ENCODE peak calls at places on chromosomes 4 and X, in ten cellular contexts. One of them, this sample, is unnamed.
A peak's percentile ranks its signal among the peaks of the same experiment; 100 is the strongest.

GRCh38 chr4:30380404-30380998 is 339.7 kb upstream of the PCDH7 start:
- DNase-seq in HCT116: peak; percentile 65
- DNase-seq in endothelial cell of umbilical vein: peak; percentile 76
- DNase-seq in A549: peak; percentile 2
- DNase-seq in neural progenitor cell: peak; percentile 82
- DNase-seq in SK-N-SH: peak; percentile 17
- DNase-seq in mesendoderm: peak; percentile 88
- DNase-seq in PC-3: peak; percentile 79
- DNase-seq in keratinocyte: peak; percentile 54
- DNase-seq in neuronal stem cell: peak; percentile 21
- DNase-seq in this sample: peak; percentile 83

GRCh38 chr4:12270546-12270945 is 841.9 kb upstream of the HS3ST1 start:
- DNase-seq in HCT116: no peak
- DNase-seq in endothelial cell of umbilical vein: peak; percentile 28
- DNase-seq in A549: no peak
- DNase-seq in neural progenitor cell: no peak
- DNase-seq in SK-N-SH: no peak
- DNase-seq in mesendoderm: no peak
- DNase-seq in PC-3: no peak
- DNase-seq in keratinocyte: no peak
- DNase-seq in neuronal stem cell: no peak
- DNase-seq in this sample: no peak

GRCh38 chrX:40570346-40571093 is 10.2 kb upstream of the ATP6AP2 start:
- DNase-seq in HCT116: no peak
- DNase-seq in endothelial cell of umbilical vein: no peak
- DNase-seq in A549: no peak
- DNase-seq in neural progenitor cell: no peak
- DNase-seq in SK-N-SH: no peak
- DNase-seq in mesendoderm: peak; percentile 11
- DNase-seq in PC-3: no peak
- DNase-seq in keratinocyte: no peak
- DNase-seq in neuronal stem cell: no peak
- DNase-seq in this sample: no peak

GRCh38 chr4:7868892-7869471 is 70.7 kb downstream of the AFAP1 start:
- DNase-seq in HCT116: no peak
- DNase-seq in endothelial cell of umbilical vein: no peak
- DNase-seq in A549: no peak
- DNase-seq in neural progenitor cell: no peak
- DNase-seq in SK-N-SH: no peak
- DNase-seq in mesendoderm: no peak
- DNase-seq in PC-3: no peak
- DNase-seq in keratinocyte: no peak
- DNase-seq in neuronal stem cell: no peak
- DNase-seq in this sample: no peak

GRCh38 chr4:78768447-78769177 is 7.5 kb upstream of the BMP2K start:
- DNase-seq in HCT116: no peak
- DNase-seq in endothelial cell of umbilical vein: no peak
- DNase-seq in A549: no peak
- DNase-seq in neural progenitor cell: no peak
- DNase-seq in SK-N-SH: no peak
- DNase-seq in mesendoderm: no peak
- DNase-seq in PC-3: peak; percentile 54
- DNase-seq in keratinocyte: no peak
- DNase-seq in neuronal stem cell: no peak
- DNase-seq in this sample: peak; percentile 38

GRCh38 chr4:2781911-2782310 is 11.0 kb upstream of the SH3BP2 start:
- DNase-seq in HCT116: no peak
- DNase-seq in endothelial cell of umbilical vein: no peak
- DNase-seq in A549: no peak
- DNase-seq in neural progenitor cell: no peak
- DNase-seq in SK-N-SH: no peak
- DNase-seq in mesendoderm: no peak
- DNase-seq in PC-3: no peak
- DNase-seq in keratinocyte: no peak
- DNase-seq in neuronal stem cell: no peak
- DNase-seq in this sample: no peak

GRCh38 chr4:7597281-7597680 is 162.6 kb upstream of the PSAPL1 start:
- DNase-seq in HCT116: no peak
- DNase-seq in endothelial cell of umbilical vein: no peak
- DNase-seq in A549: no peak
- DNase-seq in neural progenitor cell: no peak
- DNase-seq in SK-N-SH: no peak
- DNase-seq in mesendoderm: no peak
- DNase-seq in PC-3: no peak
- DNase-seq in keratinocyte: no peak
- DNase-seq in neuronal stem cell: no peak
- DNase-seq in this sample: no peak

GRCh38 chr4:120331486-120332281 is 265.0 kb upstream of the MAD2L1 start:
- DNase-seq in HCT116: peak; percentile 59
- DNase-seq in endothelial cell of umbilical vein: no peak
- DNase-seq in A549: no peak
- DNase-seq in neural progenitor cell: no peak
- DNase-seq in SK-N-SH: no peak
- DNase-seq in mesendoderm: no peak
- DNase-seq in PC-3: peak; percentile 2
- DNase-seq in keratinocyte: no peak
- DNase-seq in neuronal stem cell: no peak
- DNase-seq in this sample: no peak

GRCh38 chr4:89447543-89447942 is 139.9 kb upstream of the GPRIN3 start:
- DNase-seq in HCT116: no peak
- DNase-seq in endothelial cell of umbilical vein: no peak
- DNase-seq in A549: no peak
- DNase-seq in neural progenitor cell: no peak
- DNase-seq in SK-N-SH: no peak
- DNase-seq in mesendoderm: no peak
- DNase-seq in PC-3: peak; percentile 50
- DNase-seq in keratinocyte: no peak
- DNase-seq in neuronal stem cell: no peak
- DNase-seq in this sample: no peak

GRCh38 chr4:184306470-184306869 is 88.8 kb upstream of the ENPP6 start:
- DNase-seq in HCT116: no peak
- DNase-seq in endothelial cell of umbilical vein: no peak
- DNase-seq in A549: no peak
- DNase-seq in neural progenitor cell: no peak
- DNase-seq in SK-N-SH: no peak
- DNase-seq in mesendoderm: no peak
- DNase-seq in PC-3: peak; percentile 17
- DNase-seq in keratinocyte: no peak
- DNase-seq in neuronal stem cell: no peak
- DNase-seq in this sample: no peak

GRCh38 chr4:40844261-40844660 is 94.5 kb downstream of the NSUN7 start:
- DNase-seq in HCT116: no peak
- DNase-seq in endothelial cell of umbilical vein: no peak
- DNase-seq in A549: no peak
- DNase-seq in neural progenitor cell: no peak
- DNase-seq in SK-N-SH: no peak
- DNase-seq in mesendoderm: no peak
- DNase-seq in PC-3: no peak
- DNase-seq in keratinocyte: no peak
- DNase-seq in neuronal stem cell: no peak
- DNase-seq in this sample: no peak

GRCh38 chr4:40845136-40845910 is 95.6 kb downstream of the NSUN7 start:
- DNase-seq in HCT116: no peak
- DNase-seq in endothelial cell of umbilical vein: peak; percentile 36
- DNase-seq in A549: no peak
- DNase-seq in neural progenitor cell: no peak
- DNase-seq in SK-N-SH: no peak
- DNase-seq in mesendoderm: no peak
- DNase-seq in PC-3: no peak
- DNase-seq in keratinocyte: no peak
- DNase-seq in neuronal stem cell: no peak
- DNase-seq in this sample: no peak

GRCh38 chr4:40842318-40842717 is 92.6 kb downstream of the NSUN7 start:
- DNase-seq in HCT116: no peak
- DNase-seq in endothelial cell of umbilical vein: no peak
- DNase-seq in A549: no peak
- DNase-seq in neural progenitor cell: no peak
- DNase-seq in SK-N-SH: no peak
- DNase-seq in mesendoderm: no peak
- DNase-seq in PC-3: no peak
- DNase-seq in keratinocyte: no peak
- DNase-seq in neuronal stem cell: no peak
- DNase-seq in this sample: no peak

GRCh38 chr4:40842725-40843401 is 93.1 kb downstream of the NSUN7 start:
- DNase-seq in HCT116: no peak
- DNase-seq in endothelial cell of umbilical vein: no peak
- DNase-seq in A549: no peak
- DNase-seq in neural progenitor cell: peak; percentile 61
- DNase-seq in SK-N-SH: no peak
- DNase-seq in mesendoderm: peak; percentile 45
- DNase-seq in PC-3: no peak
- DNase-seq in keratinocyte: no peak
- DNase-seq in neuronal stem cell: no peak
- DNase-seq in this sample: no peak

DNA sequence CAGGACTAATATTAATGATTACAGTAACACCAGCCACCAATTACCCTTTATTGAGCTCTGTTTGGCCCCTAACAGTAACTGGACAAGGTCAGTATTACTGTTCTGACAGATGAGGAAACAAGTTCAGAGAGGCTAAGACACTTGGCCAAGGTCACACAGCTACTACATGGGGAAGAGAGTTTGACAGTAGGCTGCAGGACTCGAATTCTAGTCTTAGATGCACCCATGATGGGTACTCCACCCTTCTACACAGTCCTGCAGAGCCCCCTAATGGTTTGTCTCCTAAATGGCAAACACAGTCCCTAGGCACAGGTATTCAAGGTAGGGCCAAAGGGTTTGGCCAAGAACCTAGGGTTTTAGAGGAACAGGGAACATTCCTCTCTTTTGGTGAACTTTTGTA is 93.9 kb downstream of the NSUN7 start:
- DNase-seq in HCT116: no peak
- DNase-seq in endothelial cell of umbilical vein: no peak
- DNase-seq in A549: no peak
- DNase-seq in neural progenitor cell: peak; percentile 28
- DNase-seq in SK-N-SH: no peak
- DNase-seq in mesendoderm: peak; percentile 62
- DNase-seq in PC-3: no peak
- DNase-seq in keratinocyte: no peak
- DNase-seq in neuronal stem cell: no peak
- DNase-seq in this sample: no peak
- H3K4me2 ChIP-seq in HCT116: no peak overlapping the region
- H3K4me2 ChIP-seq in endothelial cell of umbilical vein: no peak overlapping the region
- H3K4me2 ChIP-seq in A549: no peak overlapping the region
- H3K4me2 ChIP-seq in neural progenitor cell: no peak overlapping the region
- H3K4me2 ChIP-seq in SK-N-SH: no peak overlapping the region
- H3K4me2 ChIP-seq in mesendoderm: no peak overlapping the region
- H3K4me2 ChIP-seq in PC-3: no peak overlapping the region
- H3K4me2 ChIP-seq in keratinocyte: no peak overlapping the region
- H3K4me2 ChIP-seq in neuronal stem cell: no peak overlapping the region
- H3K4me2 ChIP-seq in this sample: no peak overlapping the region

DNA sequence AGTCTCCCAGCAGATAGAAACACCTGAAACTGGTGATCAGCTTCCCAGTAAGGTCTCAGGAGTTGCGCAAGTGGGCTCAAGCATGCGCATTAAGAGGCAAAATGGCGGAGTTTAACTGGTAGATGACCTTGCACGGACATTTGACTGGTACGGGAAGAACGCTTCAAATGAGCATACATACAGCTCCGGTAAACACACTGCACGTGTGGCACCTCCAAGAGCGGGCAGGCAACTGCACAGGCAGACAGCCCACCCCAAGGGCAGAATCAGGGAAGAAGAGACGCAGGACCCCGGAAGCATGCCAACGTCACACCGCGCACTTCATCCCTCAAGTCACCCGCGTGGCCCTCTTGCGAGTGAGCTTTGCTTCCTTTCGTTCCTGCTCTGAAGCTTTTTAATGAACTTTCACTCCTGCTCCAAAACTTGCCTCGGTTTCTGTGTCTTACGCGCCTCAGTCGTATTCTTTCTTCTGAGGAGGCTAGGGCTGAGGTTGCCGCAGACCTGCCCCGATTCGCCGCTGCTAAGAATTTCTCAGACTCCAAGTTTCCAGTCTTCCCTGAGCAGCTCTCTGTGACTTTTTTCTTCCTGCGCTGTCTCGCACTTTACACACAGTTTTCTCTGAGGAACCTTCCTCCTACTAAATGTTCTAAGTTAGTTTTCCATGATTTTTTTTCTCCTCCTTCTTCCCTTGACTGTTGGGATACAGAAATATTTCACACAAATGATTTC is 180.7 kb upstream of the ZFP42 start:
- DNase-seq in HCT116: no peak
- DNase-seq in endothelial cell of umbilical vein: no peak
- DNase-seq in A549: no peak
- DNase-seq in neural progenitor cell: no peak
- DNase-seq in SK-N-SH: no peak
- DNase-seq in mesendoderm: no peak
- DNase-seq in PC-3: no peak
- DNase-seq in keratinocyte: no peak
- DNase-seq in neuronal stem cell: no peak
- DNase-seq in this sample: no peak
- H3K4me3 ChIP-seq in HCT116: no peak overlapping the region
- H3K4me3 ChIP-seq in endothelial cell of umbilical vein: no peak overlapping the region
- H3K4me3 ChIP-seq in A549: no peak overlapping the region
- H3K4me3 ChIP-seq in neural progenitor cell: no peak overlapping the region
- H3K4me3 ChIP-seq in SK-N-SH: peak overlapping the region; percentile 16
- H3K4me3 ChIP-seq in mesendoderm: no peak overlapping the region
- H3K4me3 ChIP-seq in PC-3: no peak overlapping the region
- H3K4me3 ChIP-seq in keratinocyte: no peak overlapping the region
- H3K4me3 ChIP-seq in neuronal stem cell: no peak overlapping the region
- H3K4me3 ChIP-seq in this sample: no peak overlapping the region

GRCh38 chr4:40484346-40484745 is 145.3 kb downstream of the RBM47 start:
- DNase-seq in HCT116: no peak
- DNase-seq in endothelial cell of umbilical vein: no peak
- DNase-seq in A549: no peak
- DNase-seq in neural progenitor cell: no peak
- DNase-seq in SK-N-SH: no peak
- DNase-seq in mesendoderm: no peak
- DNase-seq in PC-3: peak; percentile 30
- DNase-seq in keratinocyte: no peak
- DNase-seq in neuronal stem cell: no peak
- DNase-seq in this sample: no peak
- H3K4me1 ChIP-seq in HCT116: no peaks in the 10 kb centered on the region
- H3K4me1 ChIP-seq in endothelial cell of umbilical vein: no peaks in the 10 kb centered on the region
- H3K4me1 ChIP-seq in A549: peaks cover 68% of the 10 kb centered on the region
- H3K4me1 ChIP-seq in neural progenitor cell: peaks cover 8% of the 10 kb centered on the region
- H3K4me1 ChIP-seq in SK-N-SH: no peaks in the 10 kb centered on the region
- H3K4me1 ChIP-seq in mesendoderm: peaks cover 3% of the 10 kb centered on the region
- H3K4me1 ChIP-seq in PC-3: peaks cover 23% of the 10 kb centered on the region
- H3K4me1 ChIP-seq in keratinocyte: peaks cover 9% of the 10 kb centered on the region
- H3K4me1 ChIP-seq in neuronal stem cell: peaks cover 2% of the 10 kb centered on the region
- H3K4me1 ChIP-seq in this sample: peaks cover 13% of the 10 kb centered on the region

GRCh38 chrX:131264053-131264452 is 25.1 kb downstream of the IGSF1 start:
- DNase-seq in HCT116: no peak
- DNase-seq in endothelial cell of umbilical vein: no peak
- DNase-seq in A549: no peak
- DNase-seq in neural progenitor cell: no peak
- DNase-seq in SK-N-SH: no peak
- DNase-seq in mesendoderm: no peak
- DNase-seq in PC-3: no peak
- DNase-seq in keratinocyte: no peak
- DNase-seq in neuronal stem cell: no peak
- DNase-seq in this sample: no peak

GRCh38 chrX:131262200-131262599 is 26.9 kb downstream of the IGSF1 start:
- DNase-seq in HCT116: no peak
- DNase-seq in endothelial cell of umbilical vein: no peak
- DNase-seq in A549: no peak
- DNase-seq in neural progenitor cell: no peak
- DNase-seq in SK-N-SH: no peak
- DNase-seq in mesendoderm: no peak
- DNase-seq in PC-3: no peak
- DNase-seq in keratinocyte: no peak
- DNase-seq in neuronal stem cell: no peak
- DNase-seq in this sample: no peak

GRCh38 chrX:131264665-131265064 is 24.4 kb downstream of the IGSF1 start:
- DNase-seq in HCT116: no peak
- DNase-seq in endothelial cell of umbilical vein: no peak
- DNase-seq in A549: no peak
- DNase-seq in neural progenitor cell: no peak
- DNase-seq in SK-N-SH: no peak
- DNase-seq in mesendoderm: no peak
- DNase-seq in PC-3: no peak
- DNase-seq in keratinocyte: no peak
- DNase-seq in neuronal stem cell: no peak
- DNase-seq in this sample: no peak

GRCh38 chrX:131262738-131263679 is 26.1 kb downstream of the IGSF1 start:
- DNase-seq in HCT116: peak; percentile 16
- DNase-seq in endothelial cell of umbilical vein: peak; percentile 1
- DNase-seq in A549: peak; percentile 37
- DNase-seq in neural progenitor cell: peak; percentile 27
- DNase-seq in SK-N-SH: no peak
- DNase-seq in mesendoderm: peak; percentile 62
- DNase-seq in PC-3: peak; percentile 47
- DNase-seq in keratinocyte: no peak
- DNase-seq in neuronal stem cell: no peak
- DNase-seq in this sample: peak; percentile 29
- H3K4me2 ChIP-seq in HCT116: no peak overlapping the region
- H3K4me2 ChIP-seq in endothelial cell of umbilical vein: no peak overlapping the region
- H3K4me2 ChIP-seq in A549: no peak overlapping the region
- H3K4me2 ChIP-seq in neural progenitor cell: no peak overlapping the region
- H3K4me2 ChIP-seq in SK-N-SH: no peak overlapping the region
- H3K4me2 ChIP-seq in mesendoderm: no peak overlapping the region
- H3K4me2 ChIP-seq in PC-3: no peak overlapping the region
- H3K4me2 ChIP-seq in keratinocyte: no peak overlapping the region
- H3K4me2 ChIP-seq in neuronal stem cell: no peak overlapping the region
- H3K4me2 ChIP-seq in this sample: peak overlapping the region; percentile 31

This sample was measured in hepatocyte.